ENCODE peak calls at places on chromosomes 13 and 19, in seven cellular contexts. One of them, this sample, is unnamed.
A peak's percentile ranks its signal among the peaks of the same experiment; 100 is the strongest.

GRCh38 chr13:105611424-105611823 is 924.0 kb downstream of the EFNB2 start:
- DNase-seq in prostate gland: no peak
- DNase-seq in fibroblast of lung: peak; percentile 94
- DNase-seq in AG04449: peak; percentile 38
- DNase-seq in small intestine: no peak
- DNase-seq in HEK293T: no peak
- DNase-seq in fibroblast of the conjunctiva: no peak
- DNase-seq in this sample: no peak

GRCh38 chr19:46713781-46714522 is 3.0 kb downstream of the PRKD2 start:
- DNase-seq in prostate gland: peak; percentile 97
- DNase-seq in AG04449: no peak
- DNase-seq in HEK293T: peak; percentile 63
- DNase-seq in fibroblast of lung: peak; percentile 79
- DNase-seq in small intestine: peak; percentile 98
- DNase-seq in fibroblast of the conjunctiva: peak; percentile 73
- DNase-seq in this sample: peak; percentile 79

GRCh38 chr19:45097450-45097775 is 4.4 kb downstream of the PPP1R37 start:
- DNase-seq in AG04449: no peak
- DNase-seq in HEK293T: no peak
- DNase-seq in fibroblast of the conjunctiva: no peak
- DNase-seq in fibroblast of lung: no peak
- DNase-seq in prostate gland: no peak
- DNase-seq in small intestine: no peak
- DNase-seq in this sample: no peak

GRCh38 chr19:38729653-38730469 is 14.4 kb downstream of the CAPN12 start:
- DNase-seq in AG04449: no peak
- DNase-seq in small intestine: peak; percentile 64
- DNase-seq in fibroblast of the conjunctiva: no peak
- DNase-seq in HEK293T: peak; percentile 63
- DNase-seq in prostate gland: peak; percentile 56
- DNase-seq in fibroblast of lung: peak; percentile 47
- DNase-seq in this sample: peak; percentile 34

GRCh38 chr13:40371531-40372125 is 294.8 kb downstream of the FOXO1 start:
- DNase-seq in fibroblast of lung: no peak
- DNase-seq in prostate gland: no peak
- DNase-seq in HEK293T: no peak
- DNase-seq in fibroblast of the conjunctiva: no peak
- DNase-seq in AG04449: no peak
- DNase-seq in small intestine: no peak
- DNase-seq in this sample: no peak

GRCh38 chr13:28327761-28328607 is 166.9 kb downstream of the FLT1 start:
- DNase-seq in small intestine: no peak
- DNase-seq in HEK293T: no peak
- DNase-seq in fibroblast of lung: no peak
- DNase-seq in prostate gland: no peak
- DNase-seq in fibroblast of the conjunctiva: no peak
- DNase-seq in AG04449: no peak
- DNase-seq in this sample: no peak

GRCh38 chr19:41311613-41312012 is 1.6 kb downstream of the CCDC97 start:
- DNase-seq in fibroblast of lung: peak; percentile 9
- DNase-seq in AG04449: no peak
- DNase-seq in small intestine: no peak
- DNase-seq in HEK293T: no peak
- DNase-seq in prostate gland: no peak
- DNase-seq in fibroblast of the conjunctiva: no peak
- DNase-seq in this sample: no peak

GRCh38 chr19:42030605-42031004 is 36.6 kb upstream of the ATP1A3 start:
- DNase-seq in AG04449: no peak
- DNase-seq in HEK293T: no peak
- DNase-seq in fibroblast of lung: no peak
- DNase-seq in small intestine: no peak
- DNase-seq in fibroblast of the conjunctiva: no peak
- DNase-seq in prostate gland: no peak
- DNase-seq in this sample: no peak

GRCh38 chr13:41709511-41709910 is 251.4 kb downstream of the VWA8 start:
- DNase-seq in AG04449: no peak
- DNase-seq in HEK293T: no peak
- DNase-seq in small intestine: no peak
- DNase-seq in prostate gland: no peak
- DNase-seq in fibroblast of lung: no peak
- DNase-seq in fibroblast of the conjunctiva: no peak
- DNase-seq in this sample: no peak

GRCh38 chr13:31246918-31247317 is 47.1 kb downstream of the B3GLCT start:
- DNase-seq in fibroblast of the conjunctiva: no peak
- DNase-seq in AG04449: no peak
- DNase-seq in fibroblast of lung: no peak
- DNase-seq in small intestine: no peak
- DNase-seq in HEK293T: no peak
- DNase-seq in prostate gland: no peak
- DNase-seq in this sample: no peak

GRCh38 chr19:42028304-42029216 is 34.5 kb upstream of the ATP1A3 start:
- DNase-seq in small intestine: no peak
- DNase-seq in prostate gland: no peak
- DNase-seq in fibroblast of lung: no peak
- DNase-seq in HEK293T: peak; percentile 76
- DNase-seq in fibroblast of the conjunctiva: no peak
- DNase-seq in AG04449: no peak
- DNase-seq in this sample: no peak

GRCh38 chr13:35793823-35794222 is 317.3 kb upstream of the MAB21L1 start:
- DNase-seq in fibroblast of lung: peak; percentile 2
- DNase-seq in AG04449: no peak
- DNase-seq in small intestine: no peak
- DNase-seq in HEK293T: no peak
- DNase-seq in prostate gland: no peak
- DNase-seq in fibroblast of the conjunctiva: no peak
- DNase-seq in this sample: no peak

GRCh38 chr13:42996584-42996983 is 4.5 kb upstream of the EPSTI1 start:
- DNase-seq in small intestine: no peak
- DNase-seq in AG04449: peak; percentile 98
- DNase-seq in HEK293T: no peak
- DNase-seq in fibroblast of the conjunctiva: peak; percentile 87
- DNase-seq in fibroblast of lung: peak; percentile 82
- DNase-seq in prostate gland: no peak
- DNase-seq in this sample: no peak

GRCh38 chr13:47066261-47066660 is 169.4 kb upstream of the HTR2A start:
- DNase-seq in fibroblast of lung: peak; percentile 64
- DNase-seq in fibroblast of the conjunctiva: no peak
- DNase-seq in prostate gland: no peak
- DNase-seq in small intestine: no peak
- DNase-seq in HEK293T: no peak
- DNase-seq in AG04449: no peak
- DNase-seq in this sample: no peak

GRCh38 chr19:49688531-49689132 is 762 bp upstream of the ADM5 start:
- DNase-seq in small intestine: no peak
- DNase-seq in fibroblast of lung: no peak
- DNase-seq in AG04449: no peak
- DNase-seq in prostate gland: no peak
- DNase-seq in fibroblast of the conjunctiva: no peak
- DNase-seq in HEK293T: no peak
- DNase-seq in this sample: no peak

GRCh38 chr19:38149597-38149996 is 74.4 kb downstream of the DPF1 start:
- DNase-seq in fibroblast of lung: peak; percentile 16
- DNase-seq in fibroblast of the conjunctiva: no peak
- DNase-seq in prostate gland: no peak
- DNase-seq in AG04449: no peak
- DNase-seq in HEK293T: peak; percentile 27
- DNase-seq in small intestine: no peak
- DNase-seq in this sample: no peak

GRCh38 chr19:13024126-13024957 is 29.1 kb downstream of the NFIX start:
- DNase-seq in small intestine: no peak
- DNase-seq in HEK293T: no peak
- DNase-seq in AG04449: no peak
- DNase-seq in fibroblast of lung: peak; percentile 67
- DNase-seq in fibroblast of the conjunctiva: no peak
- DNase-seq in prostate gland: no peak
- DNase-seq in this sample: no peak

GRCh38 chr13:72304121-72304745 is 423.2 kb downstream of the MZT1 start:
- DNase-seq in fibroblast of the conjunctiva: peak; percentile 20
- DNase-seq in fibroblast of lung: peak; percentile 95
- DNase-seq in AG04449: peak; percentile 12
- DNase-seq in prostate gland: no peak
- DNase-seq in small intestine: no peak
- DNase-seq in HEK293T: no peak
- DNase-seq in this sample: no peak

GRCh38 chr19:39582442-39582841 is 19.9 kb upstream of the LGALS13 start:
- DNase-seq in fibroblast of lung: no peak
- DNase-seq in small intestine: no peak
- DNase-seq in HEK293T: no peak
- DNase-seq in AG04449: no peak
- DNase-seq in fibroblast of the conjunctiva: no peak
- DNase-seq in prostate gland: no peak
- DNase-seq in this sample: no peak

GRCh38 chr13:50127726-50128291 is 112.6 kb downstream of the KCNRG start:
- DNase-seq in HEK293T: no peak
- DNase-seq in AG04449: no peak
- DNase-seq in fibroblast of the conjunctiva: no peak
- DNase-seq in small intestine: peak; percentile 46
- DNase-seq in prostate gland: no peak
- DNase-seq in fibroblast of lung: no peak
- DNase-seq in this sample: no peak

GRCh38 chr19:34104099-34104498 is 68.2 kb upstream of the LSM14A start:
- DNase-seq in fibroblast of lung: no peak
- DNase-seq in prostate gland: no peak
- DNase-seq in AG04449: no peak
- DNase-seq in small intestine: no peak
- DNase-seq in fibroblast of the conjunctiva: no peak
- DNase-seq in HEK293T: no peak
- DNase-seq in this sample: no peak

This sample was measured in NK-92 treated with Interleukin-12 subunit alpha and Interleukin-12 subunit beta, amount 100 ng/mL, for 24 hours.